ENCODE peak calls at places on chromosomes 13 and 19, in eight cellular contexts. G is effector memory CD8-positive, alpha-beta T cell; V is H9; J is ACHN; N is GM04504; E is T-helper 1 cell; H is GM12864; P is left cardiac atrium. S is an unnamed sample.
A peak's percentile ranks its signal among the peaks of the same experiment; 100 is the strongest.

GRCh38 chr19:1437609-1438008 is 587 bp upstream of the RPS15 start:
- DNase-seq in H (no peak), V (no peak), J (peak; percentile 6), P (no peak), N (no peak), E (no peak), G (no peak), S (no peak)

GRCh38 chr19:38213469-38213868 is 10.6 kb downstream of the DPF1 start:
- DNase-seq in E (no peak), N (no peak), P (no peak), G (no peak), V (no peak), J (no peak), H (no peak), S (no peak)

GRCh38 chr19:10074153-10074552 is 12.0 kb upstream of the SHFL start:
- DNase-seq in H (no peak), N (no peak), E (peak; percentile 60), G (peak; percentile 42), J (peak; percentile 25), V (no peak), P (no peak), S (peak; percentile 42)

GRCh38 chr19:50817941-50818858 is 5.4 kb downstream of the KLK1 start:
- DNase-seq in H (peak; percentile 54), N (no peak), G (no peak), E (peak; percentile 75), V (peak; percentile 94), P (peak; percentile 66), J (peak; percentile 58), S (peak; percentile 83)

GRCh38 chr19:17138937-17139598 is 63.5 kb downstream of the MYO9B start:
- DNase-seq in G (no peak), E (no peak), P (peak; percentile 68), H (no peak), V (no peak), N (no peak), J (no peak), S (no peak)

GRCh38 chr19:40163541-40164129 is 27.6 kb upstream of the MAP3K10 start:
- DNase-seq in E (no peak), H (peak; percentile 64), J (no peak), P (no peak), G (no peak), N (no peak), V (no peak), S (no peak)

GRCh38 chr13:52345048-52345447 is 60.9 kb downstream of the THSD1 start:
- DNase-seq in E (no peak), J (no peak), N (no peak), H (no peak), V (no peak), P (no peak), G (no peak), S (no peak)

GRCh38 chr13:106472621-106473020 is 62.8 kb downstream of the EFNB2 start:
- DNase-seq in P (no peak), N (no peak), G (no peak), J (no peak), H (no peak), E (no peak), V (no peak), S (no peak)

GRCh38 chr19:7575426-7576040 is 20.1 kb upstream of the CAMSAP3 start:
- DNase-seq in J (no peak), N (no peak), P (no peak), E (no peak), V (no peak), H (no peak), G (no peak), S (no peak)

GRCh38 chr19:45182758-45183157 is 4.2 kb downstream of the BLOC1S3 start:
- DNase-seq in J (no peak), N (no peak), E (no peak), G (no peak), H (no peak), V (no peak), P (no peak), S (no peak)

GRCh38 chr19:3931041-3931440 is 1.8 kb upstream of the NMRK2 start:
- DNase-seq in P (peak; percentile 70), H (no peak), V (no peak), G (no peak), N (no peak), E (no peak), J (no peak), S (no peak)

GRCh38 chr19:5128251-5128931 is 159.5 kb downstream of the KDM4B start:
- DNase-seq in G (no peak), V (no peak), H (no peak), N (peak; percentile 55), E (no peak), P (peak; percentile 87), J (no peak), S (peak; percentile 93)

GRCh38 chr19:43743059-43743458 is 11.7 kb downstream of the SMG9 start:
- DNase-seq in N (no peak), J (peak; percentile 11), H (no peak), V (no peak), G (no peak), P (no peak), E (no peak), S (no peak)

GRCh38 chr13:48278806-48279205 is 24.7 kb upstream of the RB1 start:
- DNase-seq in V (no peak), P (no peak), G (no peak), E (no peak), N (no peak), H (no peak), J (no peak), S (no peak)

GRCh38 chr13:46184277-46184699 is 2.3 kb upstream of the LCP1 start:
- DNase-seq in G (peak; percentile 67), N (no peak), J (peak; percentile 19), E (peak; percentile 87), P (peak; percentile 30), H (peak; percentile 73), V (peak; percentile 66), S (peak; percentile 48)

GRCh38 chr13:32426981-32427851 is 714 bp downstream of the N4BP2L1 start:
- DNase-seq in E (peak; percentile 62), N (no peak), V (peak; percentile 76), J (peak; percentile 31), H (no peak), P (peak; percentile 52), G (peak; percentile 56), S (peak; percentile 79)

GRCh38 chr19:1109032-1109541 is 5.3 kb downstream of the GPX4 start:
- DNase-seq in N (no peak), G (no peak), V (no peak), H (no peak), P (no peak), E (no peak), J (no peak), S (no peak)

GRCh38 chr13:83878691-83879410 is 3.4 kb downstream of the SLITRK1 start:
- DNase-seq in P (no peak), E (no peak), N (no peak), V (peak; percentile 36), H (no peak), J (no peak), G (no peak), S (peak; percentile 6)

GRCh38 chr19:32861596-32861995 is 8.0 kb downstream of the SLC7A9 start:
- DNase-seq in H (no peak), N (no peak), P (no peak), G (no peak), V (no peak), E (no peak), J (no peak), S (no peak)

GRCh38 chr13:19158526-19158925 is 23.1 kb downstream of the TUBA3C start:
- DNase-seq in J (no peak), G (no peak), H (no peak), V (no peak), E (no peak), P (no peak), N (no peak), S (no peak)

GRCh38 chr13:45206340-45206739 is 5.5 kb upstream of the KCTD4 start:
- DNase-seq in V (no peak), H (peak; percentile 16), E (peak; percentile 20), P (no peak), J (peak; percentile 91), N (peak; percentile 62), G (no peak), S (no peak)

GRCh38 chr19:49362048-49362925 is at the start of gene TEAD2:
- DNase-seq in V (peak; percentile 81), N (peak; percentile 16), E (no peak), J (peak; percentile 64), G (no peak), P (peak; percentile 84), H (no peak), S (peak; percentile 93)

GRCh38 chr19:14054099-14054498 is 7.8 kb downstream of the PALM3 start:
- DNase-seq in P (no peak), N (no peak), G (no peak), V (no peak), J (no peak), H (no peak), E (no peak), S (no peak)

GRCh38 chr13:102141625-102142472 is 260.0 kb downstream of the FGF14 start:
- DNase-seq in H (no peak), E (no peak), J (peak; percentile 7), P (no peak), V (no peak), N (peak; percentile 1), G (no peak), S (peak; percentile 17)

GRCh38 chr13:96817336-96817941 is 176.8 kb downstream of the OXGR1 start:
- DNase-seq in G (no peak), J (peak; percentile 23), E (no peak), P (no peak), V (no peak), N (no peak), H (no peak), S (peak; percentile 46)

GRCh38 chr19:6056801-6057650 is 53.3 kb downstream of the RFX2 start:
- DNase-seq in P (peak; percentile 82), G (no peak), H (no peak), J (peak; percentile 78), N (peak; percentile 98), E (no peak), V (peak; percentile 39), S (peak; percentile 74)

GRCh38 chr13:63190219-63190618 is 1774.6 kb upstream of the PCDH20 start:
- DNase-seq in E (no peak), N (no peak), P (no peak), H (no peak), V (no peak), G (no peak), J (peak; percentile 36), S (no peak)

GRCh38 chr13:26041476-26041875 is 10.3 kb downstream of the SHISA2 start:
- DNase-seq in P (no peak), N (no peak), V (no peak), J (no peak), G (no peak), E (no peak), H (no peak), S (peak; percentile 37)

GRCh38 chr13:112959701-112960542 is 9.1 kb upstream of the MCF2L start:
- DNase-seq in H (no peak), P (no peak), E (no peak), V (no peak), J (no peak), G (no peak), N (no peak), S (no peak)

GRCh38 chr13:36343766-36344165 is 2.4 kb downstream of the SPART start:
- DNase-seq in E (no peak), V (no peak), G (no peak), P (no peak), J (no peak), H (no peak), N (no peak), S (no peak)

GRCh38 chr19:2663920-2664571 is 38.4 kb downstream of the GNG7 start:
- DNase-seq in P (peak; percentile 79), H (peak; percentile 50), V (no peak), J (no peak), G (no peak), E (no peak), N (no peak), S (peak; percentile 69)

GRCh38 chr13:27131906-27132305 is 39.7 kb downstream of the USP12 start:
- DNase-seq in N (no peak), J (no peak), H (no peak), G (no peak), P (no peak), E (no peak), V (no peak), S (no peak)

GRCh38 chr13:95607363-95607762 is 37.1 kb downstream of the DZIP1 start:
- DNase-seq in E (no peak), V (no peak), P (no peak), G (no peak), H (no peak), J (no peak), N (no peak), S (no peak)

GRCh38 chr13:29704648-29705047 is 109.2 kb upstream of the SLC7A1 start:
- DNase-seq in E (no peak), V (no peak), P (no peak), J (no peak), N (no peak), H (no peak), G (no peak), S (peak; percentile 42)